ENCODE peak calls at places on chromosomes 2 and 18, in five cellular contexts. I, Q, Z, C and X are unnamed samples.

GRCh38 chr2:98691307-98691706 is 39.6 kb downstream of the MGAT4A start:
- DNase-seq in I (no peak), Q (no peak), Z (no peak), C (no peak), X (no peak)

GRCh38 chr2:127165539-127165935 is 54.6 kb downstream of the CYP27C1 start:
- DNase-seq in I (no peak), Q (no peak), Z (peak; percentile 67), C (peak; percentile 42), X (peak; percentile 63)

GRCh38 chr2:150955231-150955630 is 306.4 kb downstream of the RBM43 start:
- DNase-seq in I (no peak), Q (no peak), Z (no peak), C (no peak), X (no peak)

GRCh38 chr18:66838340-66838987 is 234.6 kb upstream of the CDH19 start:
- DNase-seq in I (no peak), Q (no peak), Z (no peak), C (no peak), X (no peak)

GRCh38 chr2:169173876-169174275 is 104.5 kb downstream of the DHRS9 start:
- DNase-seq in I (no peak), Q (peak; percentile 65), Z (no peak), C (no peak), X (no peak)

GRCh38 chr2:160322320-160322719 is 122.2 kb upstream of the ITGB6 start:
- DNase-seq in I (no peak), Q (no peak), Z (no peak), C (no peak), X (no peak)

GRCh38 chr18:27713727-27714080 is 463.2 kb downstream of the CDH2 start:
- DNase-seq in I (peak; percentile 15), Q (no peak), Z (no peak), C (no peak), X (peak; percentile 70)

GRCh38 chr2:240735476-240735875 is 43.8 kb downstream of the AQP12A start:
- DNase-seq in I (no peak), Q (no peak), Z (no peak), C (no peak), X (no peak)

GRCh38 chr18:54742654-54743053 is 85.6 kb upstream of the RAB27B start:
- DNase-seq in I (peak; percentile 99), Q (no peak), Z (no peak), C (no peak), X (no peak)

GRCh38 chr2:43391877-43392214 is 165.4 kb upstream of the ZFP36L2 start:
- DNase-seq in I (peak; percentile 64), Q (no peak), Z (no peak), C (no peak), X (no peak)
- H3K36me3 ChIP-seq in I (no peaks in the 10 kb centered on the region), Q (no peaks in the 10 kb centered on the region), Z (no peaks in the 10 kb centered on the region), C (no peaks in the 10 kb centered on the region), X (peaks cover 3% of the 10 kb centered on the region)

DNA sequence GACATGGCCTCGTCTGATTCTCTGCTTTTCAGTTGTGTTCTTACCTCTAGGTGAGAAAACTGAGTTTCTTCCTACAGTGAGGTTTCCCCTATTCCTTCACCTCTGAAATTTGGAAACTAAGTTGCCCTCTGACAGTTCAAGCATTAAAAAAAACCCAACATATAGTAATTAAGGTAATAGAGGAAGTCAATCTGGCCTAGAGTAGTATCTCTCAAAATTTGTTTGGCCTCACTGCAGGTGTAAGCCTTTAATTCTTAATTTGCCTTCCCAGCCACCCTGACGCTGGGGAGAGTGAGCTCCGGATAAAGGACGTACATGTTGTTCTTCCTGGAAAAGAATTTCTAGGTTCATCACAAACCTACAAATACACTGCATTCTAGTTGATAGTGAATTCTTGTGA is 1.4 kb downstream of the CAD start:
- DNase-seq in I (no peak), Q (no peak), Z (no peak), C (no peak), X (no peak)
- H3K36me3 ChIP-seq in I (peaks cover 25% of the 10 kb centered on the region), Q (no peaks in the 10 kb centered on the region), Z (peaks cover 53% of the 10 kb centered on the region), C (peaks cover 8% of the 10 kb centered on the region), X (peaks cover 57% of the 10 kb centered on the region)

DNA sequence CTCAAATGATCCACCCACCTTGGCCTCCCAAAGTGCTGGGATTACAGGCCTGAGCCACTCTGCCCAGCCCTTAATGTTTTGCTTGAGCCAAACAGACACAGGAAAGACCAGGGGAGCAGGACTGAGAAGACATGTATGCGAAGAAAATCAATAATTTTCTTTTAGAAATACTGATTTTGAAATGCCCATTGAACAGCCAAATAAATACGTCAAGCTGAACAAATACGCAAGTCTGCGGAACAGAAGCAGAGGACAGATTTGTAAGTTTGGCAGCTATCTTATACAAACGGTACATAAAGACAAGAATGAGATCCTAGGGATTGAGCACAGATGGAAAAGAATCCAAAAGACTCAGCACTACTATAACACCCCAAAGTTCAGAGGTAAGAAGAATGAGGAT is 20.8 kb downstream of the SF3B1 start:
- DNase-seq in I (no peak), Q (no peak), Z (no peak), C (no peak), X (no peak)
- H3K36me3 ChIP-seq in I (peaks cover 72% of the 10 kb centered on the region), Q (peaks cover 8% of the 10 kb centered on the region), Z (peaks cover 89% of the 10 kb centered on the region), C (peaks cover 81% of the 10 kb centered on the region), X (peaks cover 87% of the 10 kb centered on the region)

GRCh38 chr2:222643134-222643533 is 12.8 kb downstream of the FARSB start:
- DNase-seq in I (no peak), Q (no peak), Z (no peak), C (no peak), X (no peak)

GRCh38 chr2:222637072-222637471 is 18.8 kb downstream of the FARSB start:
- DNase-seq in I (no peak), Q (no peak), Z (no peak), C (no peak), X (no peak)

GRCh38 chr2:222646008-222646407 is 9.9 kb downstream of the FARSB start:
- DNase-seq in I (no peak), Q (no peak), Z (no peak), C (no peak), X (no peak)

GRCh38 chr2:222641336-222641735 is 14.6 kb downstream of the FARSB start:
- DNase-seq in I (peak; percentile 43), Q (no peak), Z (no peak), C (no peak), X (no peak)
- H3K36me3 ChIP-seq in I (peaks cover 14% of the 10 kb centered on the region), Q (peaks cover 3% of the 10 kb centered on the region), Z (peaks cover 68% of the 10 kb centered on the region), C (peaks cover 22% of the 10 kb centered on the region), X (peaks cover 78% of the 10 kb centered on the region)

GRCh38 chr2:120952318-120952717 is 216.7 kb downstream of the GLI2 start:
- DNase-seq in I (peak; percentile 55), Q (no peak), Z (no peak), C (no peak), X (no peak)

GRCh38 chr2:120953066-120953760 is 217.5 kb downstream of the GLI2 start:
- DNase-seq in I (no peak), Q (no peak), Z (no peak), C (no peak), X (peak; percentile 24)

GRCh38 chr2:120949957-120950590 is 214.4 kb downstream of the GLI2 start:
- DNase-seq in I (peak; percentile 33), Q (no peak), Z (no peak), C (no peak), X (no peak)

GRCh38 chr2:120953843-120954584 is 218.3 kb downstream of the GLI2 start:
- DNase-seq in I (no peak), Q (no peak), Z (no peak), C (no peak), X (no peak)

DNA sequence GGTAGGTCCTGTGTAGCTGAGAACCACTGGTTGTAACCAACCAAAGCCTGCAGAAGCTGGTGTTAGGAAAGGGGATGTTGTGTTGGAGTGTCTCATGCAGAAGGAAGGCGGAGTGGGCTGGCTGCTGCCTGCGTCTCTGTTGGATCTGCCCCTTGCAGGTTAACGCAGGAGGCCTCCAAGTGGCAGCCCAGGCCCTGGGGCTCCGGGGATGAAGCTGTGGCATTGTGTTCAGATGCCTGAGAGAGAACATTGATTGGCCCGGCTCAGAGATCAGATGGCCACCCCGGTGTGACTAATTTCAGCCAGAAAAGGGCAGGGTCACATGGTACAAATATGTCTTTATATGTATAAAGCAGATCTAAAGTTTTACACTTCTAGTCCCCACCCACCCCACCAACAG is 216.0 kb downstream of the GLI2 start:
- DNase-seq in I (no peak), Q (no peak), Z (no peak), C (no peak), X (no peak)
- H3K36me3 ChIP-seq in I (peaks cover 46% of the 10 kb centered on the region), Q (no peaks in the 10 kb centered on the region), Z (no peaks in the 10 kb centered on the region), C (no peaks in the 10 kb centered on the region), X (no peaks in the 10 kb centered on the region)

DNA sequence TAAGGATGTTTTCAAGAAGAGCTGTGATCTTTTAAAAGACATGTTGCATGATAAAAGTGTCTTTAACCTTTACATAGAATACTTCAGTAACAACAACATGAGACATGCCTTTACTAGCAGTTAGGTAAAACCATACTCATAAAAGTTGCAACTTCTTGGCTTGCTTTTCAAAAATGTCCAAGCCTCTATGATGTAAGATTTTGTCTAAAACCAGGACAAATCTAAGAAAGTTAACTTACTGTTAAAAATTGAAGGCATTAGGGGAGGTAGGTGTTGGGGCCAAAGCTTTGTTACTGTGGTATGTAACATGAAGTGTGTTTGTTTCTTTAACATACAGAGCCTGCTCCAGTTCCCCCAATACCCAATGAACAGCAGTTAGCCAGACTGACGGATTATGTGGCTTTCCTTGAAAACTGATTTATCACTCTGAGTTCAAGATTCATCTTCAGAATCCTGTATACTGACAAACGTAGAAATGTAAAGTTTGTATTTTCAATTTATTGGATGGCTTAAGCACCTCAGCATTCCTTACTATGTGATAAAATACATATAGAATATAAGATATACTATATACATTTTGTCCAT is 11.7 kb downstream of the COPS8 start:
- DNase-seq in I (no peak), Q (no peak), Z (no peak), C (no peak), X (no peak)
- H3K36me3 ChIP-seq in I (peaks cover 18% of the 10 kb centered on the region), Q (peaks cover 8% of the 10 kb centered on the region), Z (peaks cover 80% of the 10 kb centered on the region), C (peaks cover 61% of the 10 kb centered on the region), X (peaks cover 72% of the 10 kb centered on the region)

GRCh38 chr2:227545990-227546389 is 52.7 kb upstream of the SCYGR2 start:
- DNase-seq in I (no peak), Q (no peak), Z (peak; percentile 79), C (no peak), X (peak; percentile 3)

GRCh38 chr2:227551804-227552203 is 46.9 kb upstream of the SCYGR2 start:
- DNase-seq in I (no peak), Q (no peak), Z (no peak), C (no peak), X (no peak)
- H3K36me3 ChIP-seq in I (peaks cover 12% of the 10 kb centered on the region), Q (peaks cover 6% of the 10 kb centered on the region), Z (peaks cover 84% of the 10 kb centered on the region), C (peaks cover 42% of the 10 kb centered on the region), X (peaks cover 43% of the 10 kb centered on the region)